ENCODE peak calls at places on chromosomes 2 and 18, in six cellular contexts. N, X, L, J, V and H are unnamed samples.
A peak's percentile ranks its signal among the peaks of the same experiment; 100 is the strongest.

GRCh38 chr18:43574974-43575373 is 297.7 kb upstream of the SYT4 start:
- DNase-seq in X (no peak), N (no peak), V (no peak), L (no peak), J (no peak), H (no peak)

GRCh38 chr2:112962308-112963175 is 15.3 kb upstream of the IL36G start:
- DNase-seq in X (no peak), N (no peak), J (no peak), V (no peak), L (no peak), H (no peak)

GRCh38 chr2:128180031-128180430 is 89.0 kb downstream of the UGGT1 start:
- DNase-seq in J (no peak), X (no peak), V (no peak), N (no peak), L (no peak), H (no peak)

GRCh38 chr2:26017464-26018183 is 16.3 kb upstream of the RAB10 start:
- DNase-seq in X (no peak), N (no peak), V (no peak), J (no peak), L (no peak), H (no peak)

GRCh38 chr2:12787891-12788783 is 71.4 kb downstream of the TRIB2 start:
- DNase-seq in N (no peak), X (no peak), J (peak; percentile 64), V (peak; percentile 32), L (no peak), H (no peak)

GRCh38 chr18:25057491-25058050 is 294.4 kb downstream of the ZNF521 start:
- DNase-seq in N (no peak), L (no peak), X (no peak), J (no peak), V (peak; percentile 66), H (no peak)

GRCh38 chr18:77865853-77866252 is 616.2 kb downstream of the GALR1 start:
- DNase-seq in X (no peak), N (no peak), L (no peak), J (no peak), V (no peak), H (no peak)

GRCh38 chr2:155695505-155695904 is 637.0 kb downstream of the NR4A2 start:
- DNase-seq in V (no peak), X (no peak), J (no peak), N (no peak), L (no peak), H (no peak)

GRCh38 chr18:49073431-49073830 is 122.7 kb upstream of the SMAD7 start:
- DNase-seq in V (no peak), L (no peak), X (no peak), J (no peak), N (no peak), H (no peak)

GRCh38 chr2:133865141-133865540 is 296.9 kb upstream of the NCKAP5 start:
- DNase-seq in L (no peak), N (no peak), J (no peak), X (no peak), V (no peak), H (no peak)

GRCh38 chr2:19810637-19811036 is 91.1 kb downstream of the TTC32 start:
- DNase-seq in L (no peak), V (no peak), X (no peak), J (no peak), N (no peak), H (peak; percentile 36)

GRCh38 chr2:174664084-174664759 is 66.6 kb upstream of the WIPF1 start:
- DNase-seq in X (no peak), N (no peak), V (no peak), L (no peak), J (no peak), H (no peak)

GRCh38 chr18:9850297-9850696 is 35.5 kb upstream of the TXNDC2 start:
- DNase-seq in N (no peak), X (no peak), J (no peak), L (no peak), V (no peak), H (no peak)

GRCh38 chr2:96763511-96764252 is 3.0 kb downstream of the CNNM4 start:
- DNase-seq in J (no peak), N (no peak), V (no peak), X (no peak), L (no peak), H (no peak)

GRCh38 chr18:41323044-41323443 is 632.0 kb upstream of the PIK3C3 start:
- DNase-seq in J (no peak), L (no peak), V (no peak), X (no peak), N (no peak), H (no peak)

GRCh38 chr2:35510641-35511040 is 844.9 kb upstream of the CRIM1 start:
- DNase-seq in N (no peak), J (peak; percentile 1), L (no peak), X (no peak), V (no peak), H (no peak)

GRCh38 chr18:6004683-6005082 is 109.4 kb upstream of the TMEM200C start:
- DNase-seq in L (no peak), J (no peak), N (no peak), V (no peak), X (no peak), H (no peak)

GRCh38 chr2:107002735-107003134 is 116.8 kb upstream of the ST6GAL2 start:
- DNase-seq in N (no peak), L (no peak), X (no peak), J (peak; percentile 57), V (no peak), H (no peak)

GRCh38 chr2:143241403-143242088 is 112.3 kb downstream of the ARHGAP15 start:
- DNase-seq in L (peak; percentile 39), J (no peak), V (no peak), X (no peak), N (no peak), H (no peak)

GRCh38 chr2:22450831-22451230 is 934.1 kb upstream of the KLHL29 start:
- DNase-seq in L (no peak), J (no peak), N (no peak), V (no peak), X (no peak), H (no peak)

GRCh38 chr2:33529771-33530481 is 53.5 kb downstream of the RASGRP3 start:
- DNase-seq in X (no peak), L (no peak), V (peak; percentile 90), J (peak; percentile 90), N (no peak), H (no peak)
- TF ChIP-seq CTCF in X (no peak), L (no peak), V (peak; percentile 8), J (peak; percentile 32), N (no peak), H (no peak)

GRCh38 chr18:79962835-79963657 is 1.4 kb upstream of the HSBP1L1 start:
- DNase-seq in J (no peak), N (no peak), X (no peak), L (no peak), V (no peak), H (no peak)

GRCh38 chr18:79962311-79962710 is 2.1 kb upstream of the HSBP1L1 start:
- DNase-seq in J (peak; percentile 41), X (no peak), N (no peak), V (no peak), L (no peak), H (no peak)

GRCh38 chr18:79965119-79965902 is 868 bp downstream of the HSBP1L1 start:
- DNase-seq in X (peak; percentile 78), V (no peak), N (peak; percentile 60), J (peak; percentile 61), L (no peak), H (no peak)

GRCh38 chr18:79963658-79964329 is 649 bp upstream of the HSBP1L1 start:
- DNase-seq in N (no peak), L (no peak), X (no peak), V (no peak), J (no peak), H (no peak)

GRCh38 chr18:79964330-79965118 is at the start of gene HSBP1L1:
- DNase-seq in V (no peak), L (no peak), N (peak; percentile 87), J (no peak), X (peak; percentile 79), H (no peak)
- TF ChIP-seq CTCF in V (peak; percentile 8), L (peak; percentile 40), N (peak; percentile 23), J (no peak), X (peak; percentile 55), H (peak; percentile 57)

DNA sequence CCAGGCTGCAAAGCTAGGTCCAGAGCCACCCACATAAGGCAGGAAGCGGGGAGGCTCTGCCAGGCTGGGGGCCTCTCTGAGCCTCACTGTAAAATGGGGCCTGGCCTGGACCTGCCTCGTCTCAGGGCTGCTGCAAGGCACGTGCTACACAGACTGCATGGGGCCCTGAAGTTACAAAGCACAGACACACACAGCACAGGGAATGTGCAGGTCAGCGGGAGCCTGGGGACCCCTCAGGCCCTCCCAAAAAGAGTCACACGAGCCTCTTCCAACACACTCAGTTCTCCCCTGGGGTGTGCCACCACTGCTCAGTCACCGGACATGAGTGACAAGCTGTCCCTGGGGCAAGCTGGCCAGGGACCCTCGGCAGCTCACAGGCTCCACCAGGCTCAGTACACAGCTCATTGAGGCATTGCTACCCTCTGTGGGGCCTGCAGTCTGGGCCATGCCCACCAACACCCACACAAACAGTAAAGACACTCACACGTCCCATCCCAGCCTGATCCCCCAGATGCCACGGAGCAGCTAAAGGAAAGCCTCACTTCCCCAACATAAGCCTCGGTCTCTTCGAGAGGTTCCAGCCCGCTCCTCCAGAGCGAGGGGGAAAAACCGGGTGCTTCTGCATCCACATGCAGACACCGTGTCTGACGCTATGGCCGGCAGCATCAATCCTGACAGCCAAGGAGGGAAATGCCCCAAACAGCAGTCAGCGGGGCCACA is 33.7 kb downstream of the BOK start:
- DNase-seq in X (no peak), N (no peak), L (no peak), J (no peak), V (no peak), H (no peak)
- TF ChIP-seq CTCF in X (no peak), N (no peak), L (no peak), J (no peak), V (no peak), H (no peak)

GRCh38 chr18:12604445-12605007 is 53.4 kb downstream of the SPIRE1 start:
- DNase-seq in X (no peak), N (no peak), L (no peak), V (no peak), J (no peak), H (no peak)
- TF ChIP-seq CTCF in X (no peak), N (no peak), L (no peak), V (no peak), J (peak; percentile 37), H (peak; percentile 50)

GRCh38 chr2:27451095-27451494 is 8.9 kb downstream of the KRTCAP3 start:
- DNase-seq in N (no peak), J (no peak), X (no peak), L (no peak), V (no peak), H (no peak)

GRCh38 chr2:27448381-27448780 is 6.2 kb downstream of the KRTCAP3 start:
- DNase-seq in V (no peak), X (no peak), L (no peak), J (no peak), N (no peak), H (no peak)

DNA sequence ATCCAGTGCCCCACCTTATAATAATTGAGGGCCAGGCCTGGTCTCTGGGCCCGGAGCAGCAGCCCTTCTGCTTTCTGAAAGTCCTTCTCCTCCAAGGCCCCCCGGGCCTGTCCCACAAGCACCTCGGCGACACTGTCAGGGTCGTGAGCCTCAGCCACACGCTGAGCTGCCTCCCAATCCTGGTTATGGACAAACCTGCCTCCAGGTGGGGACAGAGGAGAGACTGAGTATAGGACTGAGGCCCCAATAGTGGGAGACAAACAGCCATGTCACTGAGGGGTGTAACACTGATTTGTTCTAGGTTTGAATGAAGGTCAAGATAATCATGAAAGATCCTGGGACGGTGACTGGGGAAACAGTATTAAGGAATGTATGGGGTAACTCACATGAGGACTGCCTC is 11.8 kb downstream of the KRTCAP3 start:
- DNase-seq in V (no peak), J (no peak), L (no peak), X (no peak), N (no peak), H (no peak)
- TF ChIP-seq CTCF in V (no peak), J (no peak), L (peak; percentile 33), X (no peak), N (no peak), H (no peak)